ENCODE peak calls at places on chromosomes 3 and 15, in seven cellular contexts. F is right lobe of liver; P is stimulated activated CD4-positive, alpha-beta T cell treated with anti-CD3 and anti-CD28 coated beads, Interleukin-15, amount 100 ng/mL, for 1 hour; A is GM13977; U is glutamatergic neuron; R is activated CD4-positive, alpha-beta T cell treated with anti-CD3 and anti-CD28 coated beads, Interleukin-2, amount 50 U/mL, for 48 hours; X is stimulated activated CD8-positive, alpha-beta memory T cell treated with anti-CD3 and anti-CD28 coated beads, Interleukin-2, amount 100 ng/mL, for 48 hours. I is an unnamed sample.

GRCh38 chr3:149042766-149043386 is 43.5 kb downstream of the HLTF start:
- DNase-seq in F (no peak), P (no peak), A (peak), U (no peak), R (no peak), X (no peak), I (no peak)

GRCh38 chr15:69141286-69141701 is 19.1 kb upstream of the GLCE start:
- DNase-seq in F (no peak), P (no peak), A (no peak), U (no peak), R (no peak), X (no peak), I (no peak)

GRCh38 chr3:126349071-126349470 is 8.1 kb downstream of the KLF15 start:
- DNase-seq in F (peak), P (no peak), A (no peak), U (peak), R (no peak), X (no peak), I (peak)

GRCh38 chr3:120622870-120623718 is 27.0 kb downstream of the NDUFB4 start:
- DNase-seq in F (no peak), P (no peak), A (no peak), U (no peak), R (no peak), X (no peak), I (no peak)

GRCh38 chr3:50237133-50237651 is 1.2 kb downstream of the GNAI2 start:
- DNase-seq in F (no peak), P (no peak), A (peak), U (peak), R (peak), X (no peak), I (no peak)

GRCh38 chr3:170414202-170414663 is 4.4 kb upstream of the CLDN11 start:
- DNase-seq in F (no peak), P (no peak), A (peak), U (no peak), R (peak), X (no peak), I (no peak)

GRCh38 chr3:132317229-132317948 is at the start of gene ACP3:
- DNase-seq in F (no peak), P (no peak), A (no peak), U (no peak), R (no peak), X (no peak), I (no peak)

GRCh38 chr3:46484388-46484787 is 13.4 kb upstream of the RTP3 start:
- DNase-seq in F (peak), P (no peak), A (no peak), U (no peak), R (no peak), X (no peak), I (no peak)

GRCh38 chr15:63392355-63393009 is 10.8 kb upstream of the CA12 start:
- DNase-seq in F (no peak), P (no peak), A (no peak), U (no peak), R (no peak), X (no peak), I (no peak)